ENCODE peak calls at places on chromosomes 1 and 21, in nine cellular contexts. Y is CD4-positive, alpha-beta T cell; O is tibial artery; V is small intestine; Q is cardiac muscle cell; Z is ovary; F is iPS DF 6.9; W is H9; L is caudate nucleus. K is an unnamed sample.

GRCh38 chr1:2129256-2129943 is 65.2 kb downstream of the FAAP20 start:
- DNase-seq in V (no peak), Z (no peak), Y (no peak), F (no peak), Q (no peak), L (no peak), W (no peak), O (no peak), K (peak; percentile 62)

GRCh38 chr1:221611930-221612777 is 129.7 kb downstream of the DUSP10 start:
- DNase-seq in W (no peak), Y (no peak), F (no peak), O (peak; percentile 63), Z (peak; percentile 69), L (no peak), V (no peak), Q (peak; percentile 80), K (no peak)

GRCh38 chr1:40740039-40740991 is 43.3 kb upstream of the KCNQ4 start:
- DNase-seq in Y (no peak), W (no peak), Z (no peak), V (peak; percentile 12), L (no peak), F (no peak), Q (no peak), O (no peak), K (no peak)

GRCh38 chr1:20715406-20715805 is 2.4 kb downstream of the KIF17 start:
- DNase-seq in F (no peak), O (no peak), V (no peak), L (no peak), Q (no peak), Z (no peak), Y (no peak), W (no peak), K (no peak)

GRCh38 chr1:171865106-171865505 is 23.8 kb downstream of the DNM3 start:
- DNase-seq in O (no peak), Q (no peak), L (no peak), Z (no peak), V (no peak), F (no peak), Y (no peak), W (no peak), K (no peak)

GRCh38 chr1:76073471-76073870 is 1.1 kb upstream of the ST6GALNAC3 start:
- DNase-seq in L (no peak), V (no peak), Y (no peak), Z (no peak), F (no peak), W (no peak), Q (peak; percentile 88), O (no peak), K (no peak)

GRCh38 chr21:28769683-28770082 is 223.0 kb downstream of the LTN1 start:
- DNase-seq in F (no peak), V (no peak), L (no peak), W (no peak), O (no peak), Q (no peak), Y (no peak), Z (no peak), K (no peak)

GRCh38 chr21:18608226-18608625 is 204.6 kb upstream of the TMPRSS15 start:
- DNase-seq in O (no peak), Z (no peak), Q (no peak), L (no peak), W (no peak), V (no peak), F (no peak), Y (no peak), K (no peak)

GRCh38 chr1:157992031-157992568 is 1.3 kb upstream of the KIRREL1 start:
- DNase-seq in L (peak; percentile 29), F (no peak), Z (peak; percentile 75), O (peak; percentile 84), W (peak; percentile 73), Q (peak; percentile 78), V (peak; percentile 58), Y (peak; percentile 11), K (peak; percentile 72)

GRCh38 chr1:4081806-4082645 is 182.0 kb upstream of the C1orf174 start:
- DNase-seq in O (no peak), Q (no peak), L (no peak), V (no peak), W (no peak), Z (no peak), Y (no peak), F (no peak), K (peak; percentile 54)

GRCh38 chr1:168085401-168085872 is 51.3 kb downstream of the GPR161 start:
- DNase-seq in Q (peak; percentile 3), Y (no peak), F (no peak), V (no peak), W (no peak), L (no peak), Z (peak; percentile 57), O (peak; percentile 71), K (no peak)

GRCh38 chr1:174160109-174160473 is 771 bp downstream of the RABGAP1L start:
- DNase-seq in F (no peak), Q (peak; percentile 23), O (peak; percentile 50), V (peak; percentile 92), Y (no peak), L (peak; percentile 42), Z (peak; percentile 33), W (peak; percentile 42), K (peak; percentile 72)

GRCh38 chr1:215146252-215146975 is 63.9 kb downstream of the KCNK2 start:
- DNase-seq in L (no peak), F (no peak), Q (peak; percentile 56), V (no peak), Y (no peak), O (no peak), W (no peak), Z (no peak), K (no peak)

GRCh38 chr1:1063261-1063944 is 10.7 kb downstream of the RNF223 start:
- DNase-seq in Y (no peak), F (no peak), Z (no peak), Q (no peak), L (no peak), O (no peak), V (no peak), W (no peak), K (no peak)
- H3K27ac ChIP-seq in Y (no peak overlapping the region), F (no peak overlapping the region), Z (no peak overlapping the region), Q (no peak overlapping the region), L (no peak overlapping the region), O (no peak overlapping the region), V (no peak overlapping the region), W (no peak overlapping the region), K (no peak overlapping the region)

GRCh38 chr21:37451446-37451845 is 84.9 kb downstream of the DYRK1A start:
- DNase-seq in V (no peak), Q (no peak), O (no peak), W (no peak), Y (no peak), F (no peak), Z (no peak), L (no peak), K (no peak)

GRCh38 chr21:37452222-37452621 is 85.6 kb downstream of the DYRK1A start:
- DNase-seq in Z (no peak), W (no peak), V (no peak), Y (no peak), L (peak; percentile 21), O (no peak), F (no peak), Q (peak; percentile 82), K (no peak)

GRCh38 chr21:37449302-37449937 is 82.8 kb downstream of the DYRK1A start:
- DNase-seq in W (no peak), O (no peak), Z (no peak), L (no peak), Q (no peak), F (no peak), Y (no peak), V (no peak), K (no peak)

GRCh38 chr21:37453350-37453749 is 86.8 kb downstream of the DYRK1A start:
- DNase-seq in F (no peak), O (no peak), W (no peak), Q (no peak), L (no peak), V (no peak), Z (no peak), Y (no peak), K (no peak)

GRCh38 chr21:37450385-37451044 is 83.9 kb downstream of the DYRK1A start:
- DNase-seq in L (no peak), W (no peak), F (no peak), Q (peak; percentile 34), O (no peak), Z (no peak), V (no peak), Y (no peak), K (no peak)
- H3K27ac ChIP-seq in L (no peak overlapping the region), W (no peak overlapping the region), F (no peak overlapping the region), Q (peak overlapping the region; percentile 64), O (no peak overlapping the region), Z (no peak overlapping the region), V (no peak overlapping the region), Y (no peak overlapping the region), K (no peak overlapping the region)

GRCh38 chr1:54683453-54683852 is 32.2 kb upstream of the TTC4 start:
- DNase-seq in W (no peak), Z (no peak), L (no peak), Y (no peak), F (no peak), V (no peak), Q (no peak), O (no peak), K (no peak)
- H3K27ac ChIP-seq in W (no peak overlapping the region), Z (no peak overlapping the region), L (no peak overlapping the region), Y (no peak overlapping the region), F (no peak overlapping the region), V (no peak overlapping the region), Q (no peak overlapping the region), O (no peak overlapping the region), K (no peak overlapping the region)

GRCh38 chr1:229509576-229509975 is 1.4 kb upstream of the NUP133 start:
- DNase-seq in F (no peak), Q (peak; percentile 1), W (no peak), Y (no peak), V (no peak), L (no peak), Z (no peak), O (no peak), K (no peak)

GRCh38 chr1:229506633-229507032 is 1.5 kb downstream of the NUP133 start:
- DNase-seq in Y (no peak), O (no peak), W (no peak), F (no peak), V (no peak), Q (no peak), L (no peak), Z (no peak), K (no peak)

GRCh38 chr1:229507951-229508822 is at the start of gene NUP133:
- DNase-seq in L (peak; percentile 95), Z (peak; percentile 99), O (peak; percentile 99), V (peak; percentile 98), Q (peak; percentile 99), W (peak; percentile 98), Y (peak; percentile 98), F (peak; percentile 99), K (peak; percentile 100)

GRCh38 chr1:229507502-229507901 is 639 bp downstream of the NUP133 start:
- DNase-seq in F (no peak), W (no peak), Z (no peak), O (no peak), L (no peak), Q (no peak), Y (no peak), V (no peak), K (no peak)

DNA sequence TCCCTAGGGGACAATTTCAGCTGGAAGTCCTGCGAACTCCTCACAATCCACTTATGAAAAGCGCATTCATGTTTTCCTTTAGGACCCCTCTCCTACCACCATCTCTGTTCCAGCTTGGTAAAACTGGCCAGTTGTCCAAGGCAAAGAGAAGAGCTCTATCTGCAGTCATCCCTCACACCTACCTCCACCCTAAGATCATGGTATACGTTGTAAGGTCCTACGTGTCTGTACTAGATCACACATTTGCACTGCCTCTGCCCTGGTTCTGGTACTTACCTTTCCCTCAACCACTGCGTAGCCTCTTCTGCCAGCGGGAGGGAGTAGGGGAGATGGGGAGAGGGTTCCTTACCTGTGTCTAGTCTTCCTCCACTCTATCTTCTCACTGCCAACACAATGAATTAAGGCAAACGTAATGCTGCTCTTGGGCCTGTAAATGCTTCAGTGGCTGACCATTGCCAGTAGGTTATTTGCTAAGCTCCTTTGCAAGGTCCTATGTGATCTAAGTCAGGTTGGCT is 739 bp upstream of the NUP133 start:
- DNase-seq in F (no peak), O (no peak), V (no peak), Y (no peak), Z (no peak), L (no peak), Q (no peak), W (no peak), K (no peak)
- H3K27ac ChIP-seq in F (no peak overlapping the region), O (peak overlapping the region; percentile 96), V (peak overlapping the region; percentile 95), Y (peak overlapping the region; percentile 90), Z (peak overlapping the region; percentile 90), L (peak overlapping the region; percentile 97), Q (peak overlapping the region; percentile 98), W (peak overlapping the region; percentile 49), K (peak overlapping the region; percentile 98)